ENCODE peak calls at places on chromosomes 3 and 15, in ten cellular contexts. F, Z, N, M, I, K, L, X, G and J are unnamed samples.

GRCh38 chr15:41801185-41801584 is 26.7 kb upstream of the JMJD7 start:
- DNase-seq in F (no peak), Z (no peak), N (no peak), M (no peak), I (no peak), K (no peak), L (no peak), X (no peak), G (no peak), J (no peak)

GRCh38 chr3:129656659-129657247 is 50.3 kb upstream of the PLXND1 start:
- DNase-seq in F (no peak), Z (no peak), N (no peak), M (no peak), I (no peak), K (no peak), L (no peak), X (no peak), G (no peak), J (no peak)

GRCh38 chr15:34821907-34822306 is 26.6 kb upstream of the ACTC1 start:
- DNase-seq in F (no peak), Z (no peak), N (no peak), M (no peak), I (no peak), K (no peak), L (no peak), X (no peak), G (no peak), J (no peak)

GRCh38 chr3:74546426-74546825 is 68.0 kb downstream of the CNTN3 start:
- DNase-seq in F (no peak), Z (no peak), N (peak; percentile 24), M (no peak), I (no peak), K (no peak), L (no peak), X (no peak), G (no peak), J (no peak)

GRCh38 chr15:101329309-101329863 is 34.3 kb upstream of the SNRPA1 start:
- DNase-seq in F (no peak), Z (no peak), N (no peak), M (no peak), I (no peak), K (no peak), L (no peak), X (no peak), G (no peak), J (no peak)

GRCh38 chr3:149765762-149766334 is 13.6 kb upstream of the COMMD2 start:
- DNase-seq in F (no peak), Z (peak; percentile 65), N (peak; percentile 55), M (peak; percentile 26), I (no peak), K (no peak), L (no peak), X (no peak), G (no peak), J (no peak)

GRCh38 chr3:115646027-115646690 is 22.8 kb downstream of the GAP43 start:
- DNase-seq in F (no peak), Z (no peak), N (no peak), M (no peak), I (no peak), K (no peak), L (no peak), X (no peak), G (no peak), J (no peak)

GRCh38 chr15:62950455-62950854 is 92.1 kb upstream of the TPM1 start:
- DNase-seq in F (no peak), Z (no peak), N (no peak), M (no peak), I (no peak), K (no peak), L (no peak), X (no peak), G (no peak), J (no peak)

GRCh38 chr3:196168808-196169391 is 42.3 kb downstream of the ZDHHC19 start:
- DNase-seq in F (no peak), Z (no peak), N (no peak), M (no peak), I (peak; percentile 34), K (no peak), L (no peak), X (no peak), G (peak; percentile 62), J (no peak)

GRCh38 chr15:81909229-81910087 is 136.4 kb downstream of the MEX3B start:
- DNase-seq in F (no peak), Z (no peak), N (no peak), M (no peak), I (no peak), K (no peak), L (no peak), X (no peak), G (no peak), J (no peak)